ENCODE peak calls at places on chromosomes 5 and 9, in five cellular contexts. K is spleen, I is neuronal stem cell, F is tibial nerve, L is uterus. N is an unnamed sample.
A peak's percentile ranks its signal among the peaks of the same experiment; 100 is the strongest.

GRCh38 chr5:131984945-131985665 is 26.4 kb downstream of the ACSL6 start:
- DNase-seq in K (peak; percentile 47), I (no peak), L (no peak), F (no peak), N (peak; percentile 63)

GRCh38 chr5:79032031-79032711 is 37.3 kb downstream of the DMGDH start:
- DNase-seq in I (no peak), L (no peak), F (no peak), K (no peak), N (no peak)

GRCh38 chr5:206927-207536 is 10.9 kb downstream of the CCDC127 start:
- DNase-seq in K (no peak), F (no peak), L (no peak), I (no peak), N (no peak)

GRCh38 chr5:172956228-172956627 is 3.0 kb upstream of the RPL26L1 start:
- DNase-seq in I (no peak), F (no peak), K (no peak), L (no peak), N (no peak)

GRCh38 chr9:77917800-77918199 is 113.8 kb downstream of the GNAQ start:
- DNase-seq in L (no peak), F (no peak), I (no peak), K (no peak), N (no peak)

GRCh38 chr9:113317777-113318176 is 14.6 kb upstream of the RNF183 start:
- DNase-seq in L (no peak), F (peak; percentile 44), K (no peak), I (no peak), N (no peak)

GRCh38 chr5:55223219-55223987 is 3.7 kb downstream of the MCIDAS start:
- DNase-seq in F (no peak), K (no peak), I (peak; percentile 38), L (no peak), N (no peak)

GRCh38 chr5:139870677-139871076 is 75.1 kb downstream of the PSD2 start:
- DNase-seq in L (no peak), I (no peak), F (no peak), K (no peak), N (no peak)

GRCh38 chr5:1218351-1219080 is 6.7 kb upstream of the SLC6A18 start:
- DNase-seq in I (no peak), L (no peak), K (no peak), F (no peak), N (no peak)

GRCh38 chr5:158616707-158617106 is 483.0 kb downstream of the EBF1 start:
- DNase-seq in I (no peak), L (no peak), K (no peak), F (no peak), N (no peak)

GRCh38 chr5:127011151-127011550 is 19.2 kb downstream of the MARCHF3 start:
- DNase-seq in F (no peak), L (no peak), I (no peak), K (no peak), N (no peak)

GRCh38 chr5:58450811-58451629 is 8.9 kb downstream of the PLK2 start:
- DNase-seq in K (no peak), F (no peak), I (no peak), L (no peak), N (no peak)

GRCh38 chr9:385818-386398 is 171.2 kb downstream of the DOCK8 start:
- DNase-seq in F (peak; percentile 58), I (peak; percentile 59), L (peak; percentile 58), K (no peak), N (no peak)

GRCh38 chr9:102459828-102460227 is 535.3 kb upstream of the CYLC2 start:
- DNase-seq in F (no peak), I (no peak), K (no peak), L (no peak), N (no peak)

GRCh38 chr9:133184971-133185370 is 21.3 kb upstream of the GBGT1 start:
- DNase-seq in F (peak; percentile 50), I (no peak), K (no peak), L (peak; percentile 34), N (no peak)

GRCh38 chr9:120394058-120394669 is 185.8 kb downstream of the CDK5RAP2 start:
- DNase-seq in I (no peak), F (no peak), L (no peak), K (no peak), N (no peak)

GRCh38 chr5:58228896-58229295 is 231.0 kb downstream of the PLK2 start:
- DNase-seq in I (no peak), L (no peak), K (no peak), F (no peak), N (no peak)

GRCh38 chr5:124996023-124996763 is 249.8 kb upstream of the ZNF608 start:
- DNase-seq in F (no peak), I (peak; percentile 78), K (no peak), L (no peak), N (no peak)

GRCh38 chr9:83034026-83034425 is 28.9 kb downstream of the RASEF start:
- DNase-seq in L (no peak), K (no peak), I (no peak), F (no peak), N (no peak)

GRCh38 chr5:29697786-29698414 is 1495.6 kb upstream of the CDH6 start:
- DNase-seq in L (no peak), F (no peak), I (peak; percentile 2), K (no peak), N (no peak)

GRCh38 chr5:7852542-7852941 is 1.6 kb upstream of the CFAP90 start:
- DNase-seq in K (no peak), I (no peak), F (no peak), L (no peak), N (no peak)

GRCh38 chr9:135135927-135136311 is 48.5 kb downstream of the OLFM1 start:
- DNase-seq in K (no peak), F (no peak), I (no peak), L (no peak), N (no peak)

GRCh38 chr9:22119537-22120167 is 110.5 kb upstream of the CDKN2B start:
- DNase-seq in L (no peak), K (no peak), I (peak; percentile 9), F (no peak), N (no peak)

GRCh38 chr5:143154495-143155375 is 248.8 kb downstream of the NR3C1 start:
- DNase-seq in I (no peak), L (no peak), K (no peak), F (no peak), N (no peak)

GRCh38 chr5:146291421-146292074 is 47.1 kb upstream of the POU4F3 start:
- DNase-seq in I (peak; percentile 62), F (no peak), K (no peak), L (no peak), N (no peak)

GRCh38 chr9:15977438-15977837 is 424.6 kb downstream of the CCDC171 start:
- DNase-seq in K (no peak), I (no peak), L (no peak), F (no peak), N (no peak)

GRCh38 chr9:127779136-127779981 is 893 bp upstream of the SH2D3C start:
- DNase-seq in K (peak; percentile 89), F (no peak), L (no peak), I (no peak), N (no peak)

GRCh38 chr5:84494453-84494852 is 109.8 kb upstream of the EDIL3 start:
- DNase-seq in F (no peak), L (no peak), I (no peak), K (no peak), N (no peak)

GRCh38 chr9:5442400-5443011 is 4.8 kb upstream of the PLGRKT start:
- DNase-seq in F (no peak), L (no peak), I (peak; percentile 11), K (no peak), N (no peak)

GRCh38 chr5:124754206-124754927 is 7.9 kb upstream of the ZNF608 start:
- DNase-seq in K (no peak), L (no peak), I (no peak), F (no peak), N (no peak)

GRCh38 chr5:173198049-173198448 is 37.0 kb downstream of the NKX2-5 start:
- DNase-seq in L (no peak), K (no peak), I (no peak), F (no peak), N (no peak)

GRCh38 chr5:73565166-73565968 is at the start of the genes ANKRA2 and UTP15:
- DNase-seq in L (peak; percentile 98), F (peak; percentile 100), I (peak; percentile 98), K (peak; percentile 100), N (peak; percentile 100)

GRCh38 chr5:111127453-111128195 is 35.5 kb downstream of the WDR36 start:
- DNase-seq in L (no peak), F (no peak), I (no peak), K (no peak), N (no peak)

GRCh38 chr9:86405926-86406325 is 51.7 kb upstream of the TUT7 start:
- DNase-seq in F (no peak), I (no peak), K (no peak), L (peak; percentile 26), N (no peak)
- H3K4me3 ChIP-seq in F (no peak overlapping the region), I (no peak overlapping the region), K (no peak overlapping the region), L (no peak overlapping the region), N (no peak overlapping the region)

GRCh38 chr5:148972396-148972795 is 90.5 kb downstream of the SH3TC2 start:
- DNase-seq in I (no peak), F (no peak), K (no peak), L (no peak), N (no peak)
- H3K4me1 ChIP-seq in I (peaks cover 9% of the 10 kb centered on the region), F (no peaks in the 10 kb centered on the region), K (peaks cover 13% of the 10 kb centered on the region), L (no peaks in the 10 kb centered on the region), N (no peaks in the 10 kb centered on the region)

GRCh38 chr5:17096975-17097695 is 120.3 kb upstream of the BASP1 start:
- DNase-seq in F (no peak), K (no peak), I (peak; percentile 44), L (no peak), N (no peak)
- H3K4me3 ChIP-seq in F (no peak overlapping the region), K (no peak overlapping the region), I (no peak overlapping the region), L (no peak overlapping the region), N (no peak overlapping the region)

GRCh38 chr9:136222896-136223266 is 18.0 kb upstream of the LHX3 start:
- DNase-seq in K (no peak), L (no peak), F (no peak), I (no peak), N (no peak)

GRCh38 chr9:136222166-136222895 is 17.4 kb upstream of the LHX3 start:
- DNase-seq in K (no peak), L (no peak), F (no peak), I (no peak), N (no peak)

GRCh38 chr9:136225748-136226679 is 19.6 kb downstream of the QSOX2 start:
- DNase-seq in F (peak; percentile 39), L (no peak), I (peak; percentile 60), K (peak; percentile 91), N (no peak)

GRCh38 chr9:136225366-136225747 is 20.3 kb downstream of the QSOX2 start:
- DNase-seq in K (peak; percentile 91), F (no peak), I (no peak), L (no peak), N (no peak)

DNA sequence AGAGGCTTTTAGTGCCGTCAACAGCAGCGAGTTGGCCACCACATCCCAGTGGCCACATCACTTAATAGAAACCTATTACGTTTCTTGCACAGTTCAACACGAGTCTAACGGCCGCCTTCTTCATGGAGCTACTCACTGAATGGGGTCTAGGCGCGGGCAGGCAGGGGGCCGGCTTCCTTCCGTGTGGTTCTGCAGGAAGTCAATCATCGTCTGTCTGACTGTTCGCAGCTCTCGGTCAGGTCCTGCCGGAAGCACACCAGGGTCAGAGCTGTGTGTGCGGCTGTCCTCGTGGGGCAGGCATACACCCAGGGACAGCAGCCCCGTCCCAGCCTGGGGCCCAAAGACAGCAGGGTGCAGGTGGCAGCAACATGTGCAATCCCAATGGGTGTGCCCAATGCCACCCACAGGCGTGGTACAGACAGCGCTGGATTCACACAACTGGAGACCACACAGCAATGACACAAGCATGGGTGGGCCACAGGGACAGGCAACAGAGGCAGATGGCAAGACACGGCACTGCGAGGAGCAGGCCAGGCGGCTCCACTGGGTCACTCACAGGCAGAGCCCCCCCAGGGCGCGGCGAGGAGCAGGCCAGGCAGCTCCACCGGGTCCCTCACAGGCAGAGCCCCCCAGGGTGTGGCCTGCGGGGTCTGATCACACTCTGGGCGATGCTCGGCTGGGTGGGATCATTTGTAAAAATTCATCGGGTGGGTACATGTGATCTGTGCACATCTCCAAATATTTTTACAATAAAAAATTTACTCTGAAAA is 19.1 kb upstream of the LHX3 start:
- DNase-seq in K (no peak), I (no peak), L (no peak), F (no peak), N (no peak)
- H3K4me1 ChIP-seq in K (peaks cover 31% of the 10 kb centered on the region), I (no peaks in the 10 kb centered on the region), L (no peaks in the 10 kb centered on the region), F (no peaks in the 10 kb centered on the region), N (no peaks in the 10 kb centered on the region)